ENCODE peak calls at places on chromosomes 1 and 21, in ten cellular contexts. One of them, this sample, is unnamed.

GRCh38 chr1:5990913-5991783 is 1.1 kb downstream of the NPHP4 start:
- DNase-seq in AG04450: no peak
- DNase-seq in left lobe of liver: no peak
- DNase-seq in T-helper 9 cell: peak; percentile 41
- DNase-seq in neuronal stem cell: peak; percentile 45
- DNase-seq in activated CD4-positive, CD25-positive, alpha-beta regulatory T cell: no peak
- DNase-seq in body of pancreas: peak; percentile 53
- DNase-seq in B cell: no peak
- DNase-seq in activated CD4-positive, alpha-beta T cell treated with anti-CD3 and anti-CD28 coated beads, Interleukin-2, amount 50 U/mL, for 48 hours: peak; percentile 37
- DNase-seq in tibial artery: no peak
- DNase-seq in this sample: no peak

GRCh38 chr1:78884685-78885452 is 121.7 kb downstream of the ADGRL4 start:
- DNase-seq in left lobe of liver: no peak
- DNase-seq in T-helper 9 cell: no peak
- DNase-seq in B cell: no peak
- DNase-seq in activated CD4-positive, CD25-positive, alpha-beta regulatory T cell: no peak
- DNase-seq in activated CD4-positive, alpha-beta T cell treated with anti-CD3 and anti-CD28 coated beads, Interleukin-2, amount 50 U/mL, for 48 hours: no peak
- DNase-seq in neuronal stem cell: peak; percentile 6
- DNase-seq in tibial artery: no peak
- DNase-seq in body of pancreas: no peak
- DNase-seq in AG04450: no peak
- DNase-seq in this sample: no peak

GRCh38 chr1:238653693-238654321 is 732.6 kb upstream of the CHRM3 start:
- DNase-seq in activated CD4-positive, alpha-beta T cell treated with anti-CD3 and anti-CD28 coated beads, Interleukin-2, amount 50 U/mL, for 48 hours: no peak
- DNase-seq in T-helper 9 cell: no peak
- DNase-seq in body of pancreas: no peak
- DNase-seq in activated CD4-positive, CD25-positive, alpha-beta regulatory T cell: no peak
- DNase-seq in left lobe of liver: no peak
- DNase-seq in AG04450: no peak
- DNase-seq in B cell: no peak
- DNase-seq in tibial artery: no peak
- DNase-seq in neuronal stem cell: no peak
- DNase-seq in this sample: no peak

GRCh38 chr21:46555678-46556077 is 49.2 kb downstream of the S100B start:
- DNase-seq in tibial artery: no peak
- DNase-seq in AG04450: no peak
- DNase-seq in body of pancreas: no peak
- DNase-seq in activated CD4-positive, alpha-beta T cell treated with anti-CD3 and anti-CD28 coated beads, Interleukin-2, amount 50 U/mL, for 48 hours: no peak
- DNase-seq in T-helper 9 cell: no peak
- DNase-seq in B cell: no peak
- DNase-seq in left lobe of liver: no peak
- DNase-seq in activated CD4-positive, CD25-positive, alpha-beta regulatory T cell: no peak
- DNase-seq in neuronal stem cell: no peak
- DNase-seq in this sample: no peak

GRCh38 chr1:245198755-245199516 is 44.2 kb downstream of the KIF26B start:
- DNase-seq in neuronal stem cell: no peak
- DNase-seq in left lobe of liver: no peak
- DNase-seq in AG04450: no peak
- DNase-seq in body of pancreas: no peak
- DNase-seq in T-helper 9 cell: no peak
- DNase-seq in tibial artery: no peak
- DNase-seq in activated CD4-positive, alpha-beta T cell treated with anti-CD3 and anti-CD28 coated beads, Interleukin-2, amount 50 U/mL, for 48 hours: no peak
- DNase-seq in activated CD4-positive, CD25-positive, alpha-beta regulatory T cell: no peak
- DNase-seq in B cell: no peak
- DNase-seq in this sample: no peak

GRCh38 chr1:2972879-2973575 is 48.2 kb upstream of the ACTRT2 start:
- DNase-seq in neuronal stem cell: no peak
- DNase-seq in activated CD4-positive, CD25-positive, alpha-beta regulatory T cell: no peak
- DNase-seq in B cell: peak; percentile 26
- DNase-seq in tibial artery: no peak
- DNase-seq in T-helper 9 cell: no peak
- DNase-seq in left lobe of liver: peak; percentile 35
- DNase-seq in body of pancreas: no peak
- DNase-seq in AG04450: no peak
- DNase-seq in activated CD4-positive, alpha-beta T cell treated with anti-CD3 and anti-CD28 coated beads, Interleukin-2, amount 50 U/mL, for 48 hours: no peak
- DNase-seq in this sample: no peak

GRCh38 chr1:19840228-19840627 is 25.1 kb upstream of the RNF186 start:
- DNase-seq in AG04450: no peak
- DNase-seq in tibial artery: no peak
- DNase-seq in left lobe of liver: no peak
- DNase-seq in neuronal stem cell: no peak
- DNase-seq in B cell: no peak
- DNase-seq in activated CD4-positive, alpha-beta T cell treated with anti-CD3 and anti-CD28 coated beads, Interleukin-2, amount 50 U/mL, for 48 hours: no peak
- DNase-seq in activated CD4-positive, CD25-positive, alpha-beta regulatory T cell: no peak
- DNase-seq in T-helper 9 cell: no peak
- DNase-seq in body of pancreas: no peak
- DNase-seq in this sample: no peak

GRCh38 chr1:234478152-234478480 is 863 bp downstream of the TARBP1 start:
- DNase-seq in T-helper 9 cell: peak; percentile 52
- DNase-seq in left lobe of liver: peak; percentile 74
- DNase-seq in activated CD4-positive, alpha-beta T cell treated with anti-CD3 and anti-CD28 coated beads, Interleukin-2, amount 50 U/mL, for 48 hours: peak; percentile 75
- DNase-seq in AG04450: no peak
- DNase-seq in neuronal stem cell: no peak
- DNase-seq in activated CD4-positive, CD25-positive, alpha-beta regulatory T cell: peak; percentile 34
- DNase-seq in body of pancreas: peak; percentile 80
- DNase-seq in B cell: peak; percentile 66
- DNase-seq in tibial artery: peak; percentile 41
- DNase-seq in this sample: peak; percentile 65

This sample was measured in central memory CD8-positive, alpha-beta T cell.